ENCODE peak calls at places on chromosome 2, in six cellular contexts. One of them, this sample, is unnamed.

GRCh38 chr2:26971911-26972786 is 1.7 kb downstream of the MAPRE3 start:
- DNase-seq in PC-9: no peak
- DNase-seq in hepatocyte: no peak
- DNase-seq in HAP-1: no peak
- DNase-seq in testis: no peak
- DNase-seq in heart left ventricle: no peak
- DNase-seq in this sample: no peak

GRCh38 chr2:217685255-217685605 is 317.6 kb downstream of the TNS1 start:
- DNase-seq in PC-9: peak; percentile 97
- DNase-seq in hepatocyte: peak; percentile 92
- DNase-seq in HAP-1: peak; percentile 38
- DNase-seq in testis: peak; percentile 58
- DNase-seq in heart left ventricle: no peak
- DNase-seq in this sample: peak; percentile 19

GRCh38 chr2:222844323-222844722 is 16.5 kb upstream of the ACSL3 start:
- DNase-seq in PC-9: peak; percentile 79
- DNase-seq in hepatocyte: no peak
- DNase-seq in HAP-1: no peak
- DNase-seq in testis: no peak
- DNase-seq in heart left ventricle: no peak
- DNase-seq in this sample: no peak

GRCh38 chr2:68755071-68755470 is 20.5 kb downstream of the ARHGAP25 start:
- DNase-seq in PC-9: no peak
- DNase-seq in hepatocyte: no peak
- DNase-seq in HAP-1: no peak
- DNase-seq in testis: no peak
- DNase-seq in heart left ventricle: no peak
- DNase-seq in this sample: no peak

GRCh38 chr2:42810971-42811865 is 18.8 kb upstream of the HAAO start:
- DNase-seq in PC-9: no peak
- DNase-seq in hepatocyte: peak; percentile 62
- DNase-seq in HAP-1: no peak
- DNase-seq in testis: peak; percentile 62
- DNase-seq in heart left ventricle: peak; percentile 66
- DNase-seq in this sample: peak; percentile 88

GRCh38 chr2:135175177-135175576 is 123.1 kb downstream of the RAB3GAP1 start:
- DNase-seq in PC-9: no peak
- DNase-seq in hepatocyte: no peak
- DNase-seq in HAP-1: no peak
- DNase-seq in testis: no peak
- DNase-seq in heart left ventricle: no peak
- DNase-seq in this sample: peak; percentile 24

GRCh38 chr2:218436992-218437391 is 18.1 kb downstream of the VIL1 start:
- DNase-seq in PC-9: no peak
- DNase-seq in hepatocyte: no peak
- DNase-seq in HAP-1: no peak
- DNase-seq in testis: no peak
- DNase-seq in heart left ventricle: no peak
- DNase-seq in this sample: no peak

GRCh38 chr2:207558106-207558505 is 28.3 kb downstream of the CREB1 start:
- DNase-seq in PC-9: no peak
- DNase-seq in hepatocyte: no peak
- DNase-seq in HAP-1: no peak
- DNase-seq in testis: no peak
- DNase-seq in heart left ventricle: no peak
- DNase-seq in this sample: no peak

GRCh38 chr2:96831679-96832078 is 12.1 kb downstream of the ANKRD23 start:
- DNase-seq in PC-9: no peak
- DNase-seq in hepatocyte: no peak
- DNase-seq in HAP-1: no peak
- DNase-seq in testis: no peak
- DNase-seq in heart left ventricle: no peak
- DNase-seq in this sample: peak; percentile 73

GRCh38 chr2:47360937-47361336 is 42.0 kb upstream of the MSH2 start:
- DNase-seq in PC-9: peak; percentile 83
- DNase-seq in hepatocyte: peak; percentile 61
- DNase-seq in HAP-1: no peak
- DNase-seq in testis: no peak
- DNase-seq in heart left ventricle: no peak
- DNase-seq in this sample: no peak

GRCh38 chr2:36408198-36408703 is 52.7 kb downstream of the CRIM1 start:
- DNase-seq in PC-9: no peak
- DNase-seq in hepatocyte: no peak
- DNase-seq in HAP-1: no peak
- DNase-seq in testis: no peak
- DNase-seq in heart left ventricle: peak; percentile 34
- DNase-seq in this sample: peak; percentile 12

GRCh38 chr2:189819297-189819704 is 35.1 kb downstream of the PMS1 start:
- DNase-seq in PC-9: no peak
- DNase-seq in hepatocyte: no peak
- DNase-seq in HAP-1: no peak
- DNase-seq in testis: no peak
- DNase-seq in heart left ventricle: no peak
- DNase-seq in this sample: no peak

GRCh38 chr2:111236027-111236426 is 115.3 kb downstream of the BCL2L11 start:
- DNase-seq in PC-9: no peak
- DNase-seq in hepatocyte: no peak
- DNase-seq in HAP-1: no peak
- DNase-seq in testis: no peak
- DNase-seq in heart left ventricle: peak; percentile 66
- DNase-seq in this sample: no peak

GRCh38 chr2:38708900-38709321 is 42.2 kb downstream of the SRSF7 start:
- DNase-seq in PC-9: no peak
- DNase-seq in hepatocyte: no peak
- DNase-seq in HAP-1: no peak
- DNase-seq in testis: no peak
- DNase-seq in heart left ventricle: no peak
- DNase-seq in this sample: no peak

GRCh38 chr2:135709992-135710391 is 31.7 kb upstream of the UBXN4 start:
- DNase-seq in PC-9: no peak
- DNase-seq in hepatocyte: peak; percentile 61
- DNase-seq in HAP-1: peak; percentile 79
- DNase-seq in testis: peak; percentile 61
- DNase-seq in heart left ventricle: peak; percentile 28
- DNase-seq in this sample: peak; percentile 69

GRCh38 chr2:76953733-76954347 is 568.3 kb downstream of the LRRTM4 start:
- DNase-seq in PC-9: peak; percentile 43
- DNase-seq in hepatocyte: peak; percentile 73
- DNase-seq in HAP-1: peak; percentile 47
- DNase-seq in testis: peak; percentile 73
- DNase-seq in heart left ventricle: peak; percentile 5
- DNase-seq in this sample: peak; percentile 13

GRCh38 chr2:240932724-240933047 is 26.6 kb downstream of the CROCC2 start:
- DNase-seq in PC-9: no peak
- DNase-seq in hepatocyte: no peak
- DNase-seq in HAP-1: peak; percentile 3
- DNase-seq in testis: no peak
- DNase-seq in heart left ventricle: no peak
- DNase-seq in this sample: no peak

GRCh38 chr2:1826188-1826905 is 82.0 kb upstream of the PXDN start:
- DNase-seq in PC-9: no peak
- DNase-seq in hepatocyte: no peak
- DNase-seq in HAP-1: no peak
- DNase-seq in testis: no peak
- DNase-seq in heart left ventricle: no peak
- DNase-seq in this sample: no peak

GRCh38 chr2:84991404-84992151 is 20.6 kb downstream of the KCMF1 start:
- DNase-seq in PC-9: peak; percentile 51
- DNase-seq in hepatocyte: no peak
- DNase-seq in HAP-1: no peak
- DNase-seq in testis: no peak
- DNase-seq in heart left ventricle: no peak
- DNase-seq in this sample: no peak

DNA sequence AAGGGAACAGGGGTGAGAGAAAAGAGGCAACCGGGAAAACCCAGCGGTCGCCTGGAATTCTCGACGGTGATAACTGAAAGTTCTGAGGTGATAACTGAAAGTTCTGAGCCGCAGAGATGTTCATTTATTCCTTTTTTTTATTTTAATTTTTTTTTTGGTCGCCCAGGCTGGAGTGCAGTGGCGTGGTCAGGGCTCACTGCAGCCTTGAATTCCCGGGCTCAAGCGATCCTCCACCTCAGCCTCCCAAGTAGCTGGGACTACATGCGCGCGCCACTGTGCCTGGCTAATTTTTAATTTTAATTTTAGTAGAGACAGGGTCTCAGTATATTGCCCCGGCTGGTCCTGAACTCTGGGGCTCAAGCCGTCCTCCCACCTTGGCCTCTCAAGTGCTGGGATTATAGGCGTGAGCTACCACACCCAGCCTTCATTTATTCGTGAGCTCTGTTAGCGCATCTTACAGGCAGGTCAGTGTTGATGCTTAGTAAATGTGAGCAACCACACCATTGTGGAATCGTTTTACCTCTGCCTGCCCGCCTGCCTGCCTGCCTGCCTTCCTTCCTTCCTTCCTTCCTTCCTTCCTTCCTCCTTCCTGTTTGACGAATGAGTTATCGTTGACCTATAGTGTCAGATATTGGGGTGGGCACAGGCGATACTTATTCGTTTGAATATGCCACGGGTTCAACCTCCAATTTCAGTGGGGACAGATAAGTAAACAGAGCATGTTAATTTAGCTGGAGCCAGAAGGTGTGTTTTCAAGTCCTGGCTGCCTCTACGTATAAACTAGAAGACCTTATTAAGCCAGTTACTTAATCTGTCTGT is 555 bp upstream of the E2F6 start:
- DNase-seq in PC-9: no peak
- DNase-seq in hepatocyte: no peak
- DNase-seq in HAP-1: peak; percentile 24
- DNase-seq in testis: no peak
- DNase-seq in heart left ventricle: no peak
- DNase-seq in this sample: no peak
- H3K4me3 ChIP-seq in PC-9: peak overlapping the region; percentile 60
- H3K4me3 ChIP-seq in hepatocyte: peak overlapping the region; percentile 52
- H3K4me3 ChIP-seq in HAP-1: peak overlapping the region; percentile 67
- H3K4me3 ChIP-seq in testis: peak overlapping the region; percentile 59
- H3K4me3 ChIP-seq in heart left ventricle: peak overlapping the region; percentile 75
- H3K4me3 ChIP-seq in this sample: peak overlapping the region; percentile 65

DNA sequence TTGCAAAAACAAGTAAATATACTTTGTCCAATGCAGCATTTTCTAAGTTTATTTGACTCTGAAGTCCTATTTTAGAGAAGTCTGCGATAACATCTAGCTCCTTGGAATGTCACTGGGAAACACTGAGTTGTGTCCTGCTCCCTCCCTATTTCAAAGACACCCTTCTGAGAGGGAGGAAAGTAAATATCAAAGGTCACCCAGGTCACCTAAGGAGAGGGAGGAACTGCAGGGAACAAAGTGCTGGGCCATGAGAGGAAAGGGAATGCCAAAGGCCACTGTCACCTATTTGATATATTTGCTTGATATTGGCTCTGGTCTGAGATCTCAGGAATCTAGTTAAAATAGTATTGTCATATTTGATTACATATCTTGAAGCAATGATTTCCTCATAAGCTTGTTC is 201.3 kb downstream of the GCA start:
- DNase-seq in PC-9: no peak
- DNase-seq in hepatocyte: peak; percentile 20
- DNase-seq in HAP-1: no peak
- DNase-seq in testis: no peak
- DNase-seq in heart left ventricle: no peak
- DNase-seq in this sample: no peak
- H3K27me3 ChIP-seq in PC-9: no peaks in the 10 kb centered on the region
- H3K27me3 ChIP-seq in hepatocyte: no peaks in the 10 kb centered on the region
- H3K27me3 ChIP-seq in HAP-1: no peaks in the 10 kb centered on the region
- H3K27me3 ChIP-seq in testis: no peaks in the 10 kb centered on the region
- H3K27me3 ChIP-seq in heart left ventricle: no peaks in the 10 kb centered on the region
- H3K27me3 ChIP-seq in this sample: no peaks in the 10 kb centered on the region

DNA sequence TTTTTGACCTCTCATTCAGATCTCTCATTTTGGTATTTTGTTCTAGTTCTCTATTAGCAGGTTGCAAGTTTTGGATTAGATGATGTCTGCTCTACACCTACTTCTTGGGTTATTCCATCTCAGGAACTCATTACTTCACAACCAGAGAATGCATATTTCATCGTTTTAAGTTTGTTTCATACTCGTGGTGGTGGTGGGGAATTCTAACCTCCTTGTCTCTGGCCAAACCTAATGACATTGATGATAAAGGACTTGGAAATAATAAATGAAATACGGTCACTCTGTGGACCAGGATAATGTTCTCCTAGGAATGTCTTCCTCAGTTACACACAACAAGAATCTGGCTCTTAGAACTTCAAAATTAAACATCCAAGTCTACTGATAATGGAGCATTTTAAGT is 115.2 kb downstream of the CDC42EP3 start:
- DNase-seq in PC-9: no peak
- DNase-seq in hepatocyte: no peak
- DNase-seq in HAP-1: no peak
- DNase-seq in testis: no peak
- DNase-seq in heart left ventricle: no peak
- DNase-seq in this sample: no peak
- H3K4me3 ChIP-seq in PC-9: no peak overlapping the region
- H3K4me3 ChIP-seq in hepatocyte: no peak overlapping the region
- H3K4me3 ChIP-seq in HAP-1: no peak overlapping the region
- H3K4me3 ChIP-seq in testis: no peak overlapping the region
- H3K4me3 ChIP-seq in heart left ventricle: no peak overlapping the region
- H3K4me3 ChIP-seq in this sample: no peak overlapping the region

GRCh38 chr2:239599299-239599698 is 198.5 kb upstream of the HDAC4 start:
- DNase-seq in PC-9: no peak
- DNase-seq in hepatocyte: no peak
- DNase-seq in HAP-1: no peak
- DNase-seq in testis: no peak
- DNase-seq in heart left ventricle: no peak
- DNase-seq in this sample: peak; percentile 28
- H3K27me3 ChIP-seq in PC-9: peaks cover 100% of the 10 kb centered on the region
- H3K27me3 ChIP-seq in hepatocyte: no peaks in the 10 kb centered on the region
- H3K27me3 ChIP-seq in HAP-1: no peaks in the 10 kb centered on the region
- H3K27me3 ChIP-seq in testis: no peaks in the 10 kb centered on the region
- H3K27me3 ChIP-seq in heart left ventricle: no peaks in the 10 kb centered on the region
- H3K27me3 ChIP-seq in this sample: no peaks in the 10 kb centered on the region

This sample was measured in H7.